ENCODE peak calls at places on chromosomes 3 and 15, in seven cellular contexts. One of them, this sample, is unnamed.
A peak's percentile ranks its signal among the peaks of the same experiment; 100 is the strongest.

GRCh38 chr3:61182648-61183047 is 68.6 kb downstream of the FHIT start:
- DNase-seq in SK-N-SH: no peak
- DNase-seq in HepG2: no peak
- DNase-seq in K562: no peak
- DNase-seq in H1: no peak
- DNase-seq in HCT116: no peak
- DNase-seq in GM12878: no peak
- DNase-seq in this sample: no peak

GRCh38 chr3:134334901-134335280 is 39.4 kb downstream of the AMOTL2 start:
- DNase-seq in GM12878: no peak
- DNase-seq in H1: no peak
- DNase-seq in SK-N-SH: no peak
- DNase-seq in HCT116: no peak
- DNase-seq in HepG2: no peak
- DNase-seq in K562: no peak
- DNase-seq in this sample: peak; percentile 94

GRCh38 chr3:105611304-105612192 is 244.8 kb downstream of the ALCAM start:
- DNase-seq in K562: no peak
- DNase-seq in HepG2: no peak
- DNase-seq in HCT116: peak; percentile 33
- DNase-seq in GM12878: no peak
- DNase-seq in H1: no peak
- DNase-seq in SK-N-SH: no peak
- DNase-seq in this sample: peak; percentile 60

GRCh38 chr3:188707396-188708288 is 464.1 kb upstream of the TPRG1 start:
- DNase-seq in SK-N-SH: no peak
- DNase-seq in K562: no peak
- DNase-seq in HCT116: no peak
- DNase-seq in GM12878: no peak
- DNase-seq in HepG2: peak; percentile 45
- DNase-seq in H1: no peak
- DNase-seq in this sample: no peak

GRCh38 chr3:66618066-66618465 is 117.2 kb upstream of the LRIG1 start:
- DNase-seq in HCT116: no peak
- DNase-seq in K562: no peak
- DNase-seq in GM12878: no peak
- DNase-seq in H1: no peak
- DNase-seq in HepG2: no peak
- DNase-seq in SK-N-SH: no peak
- DNase-seq in this sample: no peak

GRCh38 chr3:131690800-131691199 is 188.0 kb upstream of the MRPL3 start:
- DNase-seq in H1: no peak
- DNase-seq in GM12878: no peak
- DNase-seq in K562: no peak
- DNase-seq in HepG2: no peak
- DNase-seq in HCT116: no peak
- DNase-seq in SK-N-SH: no peak
- DNase-seq in this sample: no peak

GRCh38 chr3:22960326-22960984 is 242.7 kb upstream of the UBE2E2 start:
- DNase-seq in SK-N-SH: peak; percentile 34
- DNase-seq in GM12878: no peak
- DNase-seq in HepG2: peak; percentile 12
- DNase-seq in H1: no peak
- DNase-seq in K562: no peak
- DNase-seq in HCT116: peak; percentile 16
- DNase-seq in this sample: peak; percentile 63

GRCh38 chr3:115834068-115834467 is 210.8 kb downstream of the GAP43 start:
- DNase-seq in SK-N-SH: no peak
- DNase-seq in K562: no peak
- DNase-seq in HCT116: no peak
- DNase-seq in H1: no peak
- DNase-seq in GM12878: no peak
- DNase-seq in HepG2: no peak
- DNase-seq in this sample: peak; percentile 18

GRCh38 chr3:112958749-112959560 is 15.9 kb downstream of the CD200R1 start:
- DNase-seq in H1: no peak
- DNase-seq in HepG2: no peak
- DNase-seq in SK-N-SH: no peak
- DNase-seq in K562: no peak
- DNase-seq in HCT116: no peak
- DNase-seq in GM12878: no peak
- DNase-seq in this sample: no peak

GRCh38 chr15:57541805-57542504 is 49.7 kb upstream of the MYZAP start:
- DNase-seq in SK-N-SH: peak; percentile 68
- DNase-seq in HCT116: peak; percentile 45
- DNase-seq in HepG2: peak; percentile 44
- DNase-seq in GM12878: no peak
- DNase-seq in K562: peak; percentile 56
- DNase-seq in H1: no peak
- DNase-seq in this sample: peak; percentile 45

GRCh38 chr15:60652245-60652644 is 173.3 kb upstream of the ICE2 start:
- DNase-seq in H1: no peak
- DNase-seq in SK-N-SH: no peak
- DNase-seq in K562: no peak
- DNase-seq in HCT116: no peak
- DNase-seq in GM12878: no peak
- DNase-seq in HepG2: no peak
- DNase-seq in this sample: no peak

GRCh38 chr3:142028174-142028833 is 121.0 kb downstream of the TFDP2 start:
- DNase-seq in HCT116: peak; percentile 68
- DNase-seq in H1: no peak
- DNase-seq in K562: peak; percentile 57
- DNase-seq in SK-N-SH: peak; percentile 49
- DNase-seq in HepG2: no peak
- DNase-seq in GM12878: peak; percentile 71
- DNase-seq in this sample: peak; percentile 93

GRCh38 chr15:67969892-67970291 is 84.2 kb upstream of the PIAS1 start:
- DNase-seq in H1: no peak
- DNase-seq in SK-N-SH: no peak
- DNase-seq in GM12878: no peak
- DNase-seq in HepG2: no peak
- DNase-seq in K562: no peak
- DNase-seq in HCT116: no peak
- DNase-seq in this sample: no peak

GRCh38 chr15:93424131-93424530 is 335.1 kb upstream of the RGMA start:
- DNase-seq in HepG2: no peak
- DNase-seq in K562: no peak
- DNase-seq in SK-N-SH: no peak
- DNase-seq in GM12878: no peak
- DNase-seq in HCT116: no peak
- DNase-seq in H1: no peak
- DNase-seq in this sample: no peak

GRCh38 chr3:46860381-46861292 is 2.6 kb downstream of the MYL3 start:
- DNase-seq in H1: no peak
- DNase-seq in GM12878: no peak
- DNase-seq in HCT116: no peak
- DNase-seq in HepG2: peak; percentile 44
- DNase-seq in K562: peak; percentile 68
- DNase-seq in SK-N-SH: no peak
- DNase-seq in this sample: peak; percentile 44

GRCh38 chr3:148790841-148791240 is 36.8 kb upstream of the CPB1 start:
- DNase-seq in SK-N-SH: no peak
- DNase-seq in K562: no peak
- DNase-seq in GM12878: no peak
- DNase-seq in HepG2: no peak
- DNase-seq in H1: no peak
- DNase-seq in HCT116: no peak
- DNase-seq in this sample: no peak

GRCh38 chr3:172666873-172667694 is 43.8 kb downstream of the NCEH1 start:
- DNase-seq in K562: peak; percentile 64
- DNase-seq in HepG2: peak; percentile 82
- DNase-seq in H1: no peak
- DNase-seq in SK-N-SH: peak; percentile 62
- DNase-seq in GM12878: no peak
- DNase-seq in HCT116: peak; percentile 67
- DNase-seq in this sample: peak; percentile 98

GRCh38 chr3:152056481-152056880 is 183.0 kb downstream of the SUCNR1 start:
- DNase-seq in K562: no peak
- DNase-seq in HepG2: no peak
- DNase-seq in GM12878: no peak
- DNase-seq in HCT116: no peak
- DNase-seq in SK-N-SH: no peak
- DNase-seq in H1: no peak
- DNase-seq in this sample: no peak

GRCh38 chr3:152707314-152707713 is 127.6 kb upstream of the P2RY1 start:
- DNase-seq in HepG2: no peak
- DNase-seq in GM12878: no peak
- DNase-seq in H1: no peak
- DNase-seq in K562: no peak
- DNase-seq in SK-N-SH: peak; percentile 46
- DNase-seq in HCT116: no peak
- DNase-seq in this sample: peak; percentile 26

GRCh38 chr15:99163271-99164062 is 58.6 kb downstream of the SYNM start:
- DNase-seq in GM12878: no peak
- DNase-seq in SK-N-SH: no peak
- DNase-seq in H1: no peak
- DNase-seq in K562: no peak
- DNase-seq in HCT116: no peak
- DNase-seq in HepG2: no peak
- DNase-seq in this sample: no peak

DNA sequence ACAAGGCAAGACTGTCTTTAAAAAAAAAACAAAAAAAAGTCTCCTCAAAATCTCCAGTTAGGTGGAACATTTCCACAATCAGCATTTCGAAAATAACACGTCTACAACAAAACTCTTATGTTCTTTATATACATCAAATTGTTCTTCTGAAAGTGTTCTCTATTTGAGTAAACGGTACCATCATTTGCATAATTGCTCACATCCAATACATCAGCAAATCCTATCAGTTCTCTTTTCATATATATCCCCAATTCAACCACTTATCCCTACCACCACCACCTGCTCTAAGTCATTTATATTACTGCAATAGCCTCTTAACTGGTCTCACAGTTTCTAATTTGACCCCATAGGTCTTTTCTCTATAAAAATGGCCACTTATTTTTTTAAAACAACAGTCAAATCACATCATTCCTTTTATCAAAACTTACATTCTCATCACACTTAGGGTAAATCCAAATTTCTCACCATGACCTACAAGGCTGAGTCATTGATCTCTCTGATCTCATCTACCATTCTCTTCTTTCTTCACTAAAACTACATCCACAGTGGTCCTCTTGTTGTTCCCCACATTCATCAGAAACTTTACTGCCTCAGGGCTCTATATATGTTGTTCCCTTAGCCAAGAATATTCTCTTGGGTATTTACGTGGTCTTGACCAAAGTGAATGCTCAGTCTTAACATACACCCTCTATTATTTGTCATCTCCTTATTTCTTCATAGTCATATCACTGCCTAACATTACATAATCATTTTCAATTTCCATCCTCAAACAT is 237.0 kb downstream of the SCAPER start:
- DNase-seq in K562: no peak
- DNase-seq in HepG2: no peak
- DNase-seq in HCT116: no peak
- DNase-seq in GM12878: no peak
- DNase-seq in SK-N-SH: no peak
- DNase-seq in H1: no peak
- DNase-seq in this sample: no peak
- TF ChIP-seq JUND in K562: no peak
- TF ChIP-seq JUND in HepG2: no peak
- TF ChIP-seq JUND in HCT116: no peak
- TF ChIP-seq JUND in GM12878: no peak
- TF ChIP-seq JUND in SK-N-SH: no peak
- TF ChIP-seq JUND in H1: no peak
- TF ChIP-seq JUND in this sample: no peak

DNA sequence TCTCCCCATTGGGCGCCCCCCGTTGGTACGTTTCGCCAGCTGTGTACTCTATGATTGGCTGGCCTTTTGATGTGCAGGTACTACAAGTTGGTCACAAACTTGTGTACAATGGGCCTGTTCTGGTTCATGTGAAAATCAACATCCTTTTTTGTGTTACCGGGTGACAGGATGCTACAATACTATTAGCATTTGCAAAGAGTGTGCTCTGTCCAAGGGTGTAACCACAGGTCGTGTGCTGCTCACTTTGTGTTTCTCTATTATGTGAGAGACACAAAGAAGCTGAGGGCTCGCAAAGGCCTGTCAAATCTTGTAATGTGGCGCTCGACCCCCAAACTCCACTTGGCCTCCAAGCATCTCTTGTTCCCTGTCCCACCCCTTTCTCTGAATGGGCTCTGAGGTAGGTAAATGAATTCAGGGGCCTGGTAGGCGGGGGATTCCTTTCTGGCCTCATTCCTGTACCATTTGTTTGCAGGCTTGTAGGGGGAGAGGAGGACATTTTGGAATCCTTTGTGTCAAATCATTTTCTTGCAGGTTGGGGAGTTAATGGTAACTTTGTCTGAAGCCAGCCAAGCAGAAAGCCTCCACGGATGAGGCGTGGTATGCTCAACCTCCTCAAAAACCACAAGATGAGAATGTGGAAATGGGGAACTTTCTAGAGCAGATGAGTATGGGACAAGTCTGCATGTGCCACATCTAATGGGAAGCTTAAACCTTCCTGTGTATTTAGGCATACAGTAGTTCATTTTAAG is 109.1 kb downstream of the OPA1 start:
- DNase-seq in HCT116: no peak
- DNase-seq in SK-N-SH: no peak
- DNase-seq in K562: no peak
- DNase-seq in GM12878: peak; percentile 62
- DNase-seq in HepG2: no peak
- DNase-seq in H1: no peak
- DNase-seq in this sample: no peak
- TF ChIP-seq JUND in HCT116: no peak
- TF ChIP-seq JUND in SK-N-SH: no peak
- TF ChIP-seq JUND in K562: no peak
- TF ChIP-seq JUND in GM12878: no peak
- TF ChIP-seq JUND in HepG2: no peak
- TF ChIP-seq JUND in H1: no peak
- TF ChIP-seq JUND in this sample: no peak

DNA sequence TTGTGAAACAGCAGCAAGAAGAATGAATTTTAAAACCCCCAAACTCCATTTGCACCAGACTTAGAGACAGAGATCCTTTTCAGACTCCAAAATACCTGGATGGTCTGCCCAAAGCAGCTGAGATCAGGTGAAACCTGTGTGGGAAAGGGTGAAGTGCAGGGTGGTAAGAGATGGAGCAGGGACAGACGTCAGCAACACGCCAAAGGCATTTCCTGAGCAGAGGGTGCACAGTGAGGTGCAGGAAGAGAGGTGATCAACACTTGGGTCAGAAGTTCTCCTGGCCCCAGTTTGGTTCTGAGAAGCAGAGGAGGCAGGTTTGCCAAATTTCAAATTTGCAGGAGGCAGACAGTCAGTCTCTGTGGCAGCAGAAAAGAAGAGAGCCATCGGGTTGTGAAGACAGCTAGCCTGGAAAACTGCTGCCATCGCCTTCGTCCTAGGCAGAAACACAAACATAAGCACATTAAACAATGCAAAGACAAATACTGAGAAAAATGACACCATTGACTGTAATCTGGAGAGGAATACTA is 9.8 kb downstream of the CCR4 start:
- DNase-seq in HepG2: no peak
- DNase-seq in K562: no peak
- DNase-seq in GM12878: no peak
- DNase-seq in SK-N-SH: no peak
- DNase-seq in H1: no peak
- DNase-seq in HCT116: no peak
- DNase-seq in this sample: no peak
- TF ChIP-seq JUND in HepG2: no peak
- TF ChIP-seq JUND in K562: no peak
- TF ChIP-seq JUND in GM12878: no peak
- TF ChIP-seq JUND in SK-N-SH: no peak
- TF ChIP-seq JUND in H1: no peak
- TF ChIP-seq JUND in HCT116: no peak
- TF ChIP-seq JUND in this sample: no peak

GRCh38 chr3:191761906-191762305 is 300.9 kb downstream of the PYDC2 start:
- DNase-seq in H1: no peak
- DNase-seq in HepG2: no peak
- DNase-seq in SK-N-SH: no peak
- DNase-seq in HCT116: no peak
- DNase-seq in GM12878: no peak
- DNase-seq in K562: no peak
- DNase-seq in this sample: no peak
- TF ChIP-seq JUND in H1: no peak
- TF ChIP-seq JUND in HepG2: no peak
- TF ChIP-seq JUND in SK-N-SH: no peak
- TF ChIP-seq JUND in HCT116: no peak
- TF ChIP-seq JUND in GM12878: no peak
- TF ChIP-seq JUND in K562: no peak
- TF ChIP-seq JUND in this sample: no peak

This sample was measured in T47D.